ENCODE peak calls at places on chromosomes 3 and 15, in four cellular contexts. T is heart right ventricle, G is foreskin fibroblast, Y is GM23248. K is an unnamed sample.

GRCh38 chr3:69612791-69613190 is 126.5 kb upstream of the MITF start:
- DNase-seq in T (no peak), G (no peak), Y (no peak), K (no peak)

GRCh38 chr15:88912500-88912921 is 668 bp downstream of the MFGE8 start:
- DNase-seq in T (peak; percentile 60), G (no peak), Y (peak; percentile 68), K (no peak)

GRCh38 chr3:39127296-39127906 is 19.9 kb downstream of the TTC21A start:
- DNase-seq in T (no peak), G (no peak), Y (no peak), K (no peak)

GRCh38 chr3:194328080-194328571 is 23.0 kb downstream of the CPN2 start:
- DNase-seq in T (no peak), G (no peak), Y (peak; percentile 81), K (no peak)

GRCh38 chr15:58423858-58424608 is 7.8 kb upstream of the LIPC start:
- DNase-seq in T (no peak), G (peak; percentile 38), Y (peak; percentile 84), K (no peak)

GRCh38 chr3:41202834-41203345 is 3.6 kb downstream of the CTNNB1 start:
- DNase-seq in T (no peak), G (no peak), Y (peak; percentile 80), K (no peak)

GRCh38 chr3:142053835-142054234 is 95.5 kb downstream of the TFDP2 start:
- DNase-seq in T (no peak), G (no peak), Y (peak; percentile 4), K (no peak)

GRCh38 chr3:179149239-179149887 is 1.2 kb downstream of the PIK3CA start:
- DNase-seq in T (no peak), G (peak; percentile 19), Y (peak; percentile 74), K (no peak)

GRCh38 chr3:58008140-58009025 is at the start of gene FLNB:
- DNase-seq in T (peak; percentile 81), G (peak; percentile 61), Y (peak; percentile 88), K (no peak)

GRCh38 chr15:49723981-49724380 is 103.1 kb downstream of the DTWD1 start:
- DNase-seq in T (no peak), G (no peak), Y (no peak), K (no peak)

GRCh38 chr3:185176756-185177359 is 24.0 kb upstream of the C3orf70 start:
- DNase-seq in T (no peak), G (no peak), Y (peak; percentile 53), K (no peak)

GRCh38 chr3:151798476-151798875 is 15.4 kb upstream of the AADAC start:
- DNase-seq in T (no peak), G (no peak), Y (peak; percentile 4), K (no peak)

GRCh38 chr3:171565671-171566070 is 105.5 kb upstream of the TNIK start:
- DNase-seq in T (no peak), G (peak; percentile 44), Y (peak; percentile 53), K (peak; percentile 13)

GRCh38 chr3:60629816-60630215 is 621.4 kb downstream of the FHIT start:
- DNase-seq in T (no peak), G (no peak), Y (no peak), K (no peak)

GRCh38 chr15:100255644-100256043 is 86.1 kb downstream of the ADAMTS17 start:
- DNase-seq in T (no peak), G (no peak), Y (no peak), K (no peak)

GRCh38 chr3:129050556-129051295 is 9.9 kb upstream of the GP9 start:
- DNase-seq in T (no peak), G (no peak), Y (no peak), K (no peak)

GRCh38 chr15:82184355-82184754 is 78.2 kb downstream of the EFL1 start:
- DNase-seq in T (no peak), G (no peak), Y (no peak), K (no peak)

GRCh38 chr3:126348308-126348920 is 8.8 kb downstream of the KLF15 start:
- DNase-seq in T (no peak), G (no peak), Y (peak; percentile 38), K (no peak)

GRCh38 chr3:41137686-41138111 is 61.6 kb upstream of the CTNNB1 start:
- DNase-seq in T (no peak), G (no peak), Y (no peak), K (no peak)

GRCh38 chr3:193702967-193703366 is 110.0 kb downstream of the OPA1 start:
- DNase-seq in T (no peak), G (peak; percentile 21), Y (peak; percentile 76), K (peak; percentile 21)

GRCh38 chr3:155504682-155505081 is 211.2 kb upstream of the STRIT1 start:
- DNase-seq in T (no peak), G (no peak), Y (no peak), K (no peak)

GRCh38 chr3:9729419-9729818 is 2.1 kb upstream of the BRPF1 start:
- DNase-seq in T (no peak), G (no peak), Y (no peak), K (no peak)

GRCh38 chr3:157248590-157249425 is 88.9 kb upstream of the CCNL1 start:
- DNase-seq in T (peak; percentile 25), G (peak; percentile 82), Y (peak; percentile 91), K (peak; percentile 73)

GRCh38 chr3:140717915-140718314 is 40.1 kb downstream of the TRIM42 start:
- DNase-seq in T (no peak), G (no peak), Y (no peak), K (no peak)

GRCh38 chr15:68328485-68328884 is 50.9 kb downstream of the FEM1B start:
- DNase-seq in T (no peak), G (no peak), Y (peak; percentile 48), K (no peak)
- H3K4me3 ChIP-seq in T (no peak overlapping the region), G (no peak overlapping the region), Y (no peak overlapping the region), K (no peak overlapping the region)

GRCh38 chr3:55481918-55482495 is 5.1 kb downstream of the WNT5A start:
- DNase-seq in T (no peak), G (peak; percentile 60), Y (peak; percentile 73), K (no peak)

GRCh38 chr3:55483196-55484095 is 3.7 kb downstream of the WNT5A start:
- DNase-seq in T (no peak), G (no peak), Y (no peak), K (no peak)

GRCh38 chr3:55484191-55484644 is 2.9 kb downstream of the WNT5A start:
- DNase-seq in T (no peak), G (no peak), Y (no peak), K (no peak)

GRCh38 chr3:55482496-55483195 is 4.5 kb downstream of the WNT5A start:
- DNase-seq in T (no peak), G (peak; percentile 73), Y (peak; percentile 68), K (no peak)

DNA sequence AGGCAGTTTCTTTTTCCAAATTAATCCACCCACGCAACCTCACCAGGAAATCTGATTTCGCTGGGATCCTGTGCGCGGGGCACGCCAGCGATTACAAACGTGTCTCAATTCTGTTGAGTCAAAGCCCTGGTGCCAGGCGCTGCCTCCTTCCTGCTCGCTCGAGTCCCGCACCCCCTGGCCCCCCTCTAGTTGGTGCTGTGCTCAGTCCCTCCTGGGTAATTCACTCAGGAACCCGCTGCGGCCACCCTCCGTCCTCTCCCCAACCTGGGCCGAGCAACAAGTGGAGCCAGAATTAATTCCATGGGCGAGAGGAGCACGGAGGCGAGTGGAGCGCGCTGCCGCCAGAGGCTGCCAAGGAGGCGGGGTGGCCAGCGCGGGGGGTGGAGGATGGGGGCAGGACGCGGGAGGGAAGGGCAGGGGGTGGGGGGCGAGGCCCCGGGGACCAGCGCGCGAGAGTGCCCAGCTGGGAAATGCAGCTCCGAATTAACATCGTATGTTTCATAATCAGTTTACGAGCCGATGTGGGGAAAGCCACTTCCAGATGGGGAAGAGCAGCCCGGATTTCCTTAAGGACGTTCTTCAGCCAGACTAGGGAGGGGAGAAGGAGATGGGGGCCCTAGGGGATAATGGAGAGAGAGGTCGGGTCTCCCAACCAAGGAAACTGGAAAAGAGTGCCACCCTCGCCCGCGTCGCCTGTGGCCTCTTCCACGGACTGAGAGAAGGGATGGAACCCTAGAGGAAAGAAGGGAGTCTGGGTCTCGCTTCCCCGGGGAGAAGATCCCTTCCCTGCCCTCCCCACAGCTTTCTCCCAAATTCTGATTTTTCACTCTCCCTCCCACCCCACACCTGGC is 5.8 kb downstream of the WNT5A start:
- DNase-seq in T (peak; percentile 26), G (peak; percentile 87), Y (peak; percentile 91), K (peak; percentile 83)
- H3K4me3 ChIP-seq in T (peak overlapping the region; percentile 49), G (peak overlapping the region; percentile 86), Y (peak overlapping the region; percentile 97), K (peak overlapping the region; percentile 68)

DNA sequence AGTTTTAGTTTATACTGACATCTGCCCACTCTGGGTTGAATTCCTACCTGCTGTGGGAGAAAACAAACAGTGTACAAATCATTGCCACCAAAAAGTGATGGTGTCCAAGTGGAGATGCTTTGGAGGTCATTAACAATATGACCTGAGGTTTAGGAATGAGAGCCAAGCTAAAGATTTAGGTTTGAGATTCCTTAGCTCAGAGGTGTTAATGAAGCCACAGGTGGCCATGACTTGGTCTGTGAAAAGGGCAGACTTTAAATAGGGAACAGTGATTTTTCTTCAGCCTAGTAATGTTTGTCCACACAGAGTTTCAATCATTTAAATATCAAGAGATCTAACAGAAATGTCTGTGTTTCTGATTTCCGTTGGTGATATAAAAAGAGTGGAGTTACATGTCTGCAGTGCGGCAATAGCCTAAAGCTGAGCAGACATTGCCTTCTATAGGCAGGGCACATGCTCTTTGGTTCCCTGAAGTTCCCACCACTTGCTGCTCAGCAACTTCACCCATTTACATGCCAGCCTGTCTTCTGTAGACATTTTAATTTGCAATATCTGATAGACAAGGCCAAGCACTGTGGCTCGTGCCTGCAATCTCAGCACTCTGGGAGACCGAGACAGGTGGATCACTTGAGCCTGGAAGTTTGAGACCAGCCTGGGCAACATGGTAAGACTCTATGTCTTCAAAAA is 423.2 kb downstream of the IL5RA start:
- DNase-seq in T (no peak), G (no peak), Y (no peak), K (no peak)
- H3K4me3 ChIP-seq in T (no peak overlapping the region), G (no peak overlapping the region), Y (no peak overlapping the region), K (no peak overlapping the region)

GRCh38 chr15:40900256-40901052 is 6.2 kb downstream of the VPS18 start:
- DNase-seq in T (no peak), G (no peak), Y (no peak), K (no peak)

GRCh38 chr15:40904552-40905201 is 10.4 kb downstream of the VPS18 start:
- DNase-seq in T (no peak), G (no peak), Y (no peak), K (no peak)

GRCh38 chr15:40899536-40900207 is 5.4 kb downstream of the VPS18 start:
- DNase-seq in T (no peak), G (no peak), Y (no peak), K (no peak)

GRCh38 chr15:40901053-40901443 is 6.8 kb downstream of the VPS18 start:
- DNase-seq in T (no peak), G (no peak), Y (no peak), K (no peak)

DNA sequence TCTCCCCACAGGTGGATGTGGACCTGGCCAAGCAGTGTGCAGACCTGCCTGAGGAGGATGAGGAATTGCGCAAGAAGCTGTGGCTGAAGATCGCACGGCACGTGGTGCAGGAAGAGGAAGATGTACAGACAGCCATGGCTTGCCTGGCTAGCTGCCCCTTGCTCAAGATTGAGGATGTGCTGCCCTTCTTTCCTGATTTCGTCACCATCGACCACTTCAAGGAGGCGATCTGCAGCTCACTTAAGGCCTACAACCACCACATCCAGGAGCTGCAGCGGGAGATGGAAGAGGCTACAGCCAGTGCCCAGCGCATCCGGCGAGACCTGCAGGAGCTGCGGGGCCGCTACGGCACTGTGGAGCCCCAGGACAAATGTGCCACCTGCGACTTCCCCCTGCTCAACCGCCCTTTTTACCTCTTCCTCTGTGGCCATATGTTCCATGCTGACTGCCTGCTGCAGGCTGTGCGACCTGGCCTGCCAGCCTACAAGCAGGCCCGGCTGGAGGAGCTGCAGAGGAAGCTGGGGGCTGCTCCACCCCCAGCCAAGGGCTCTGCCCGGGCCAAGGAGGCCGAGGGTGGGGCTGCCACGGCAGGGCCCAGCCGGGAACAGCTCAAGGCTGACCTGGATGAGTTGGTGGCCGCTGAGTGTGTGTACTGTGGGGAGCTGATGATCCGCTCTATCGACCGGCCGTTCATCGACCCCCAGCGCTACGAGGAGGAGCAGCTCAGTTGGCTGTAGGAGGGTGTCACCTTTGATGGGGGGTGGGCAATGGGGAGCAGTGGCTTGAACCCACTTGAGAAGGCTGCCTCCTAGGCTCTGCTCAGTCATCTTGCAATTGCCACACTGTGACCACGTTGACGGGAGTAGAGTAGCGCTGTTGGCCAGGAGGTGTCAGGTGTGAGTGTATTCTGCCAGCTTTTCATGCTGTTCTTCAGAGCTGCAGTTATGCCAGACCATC is 8.6 kb downstream of the VPS18 start:
- DNase-seq in T (no peak), G (no peak), Y (no peak), K (no peak)
- H3K4me3 ChIP-seq in T (no peak overlapping the region), G (no peak overlapping the region), Y (no peak overlapping the region), K (no peak overlapping the region)